ENCODE peak calls at places on chromosome 17, in ten cellular contexts. E is tibial nerve, Y is natural killer cell, A is H1, B is lung, N is breast epithelium, P is right lobe of liver, U is neural progenitor cell, R is epithelial cell of esophagus, T is hepatocyte. D is an unnamed sample.

GRCh38 chr17:78127888-78128615 is 503 bp downstream of the TMC6 start:
- DNase-seq in A (no peak), E (no peak), Y (no peak), N (no peak), P (no peak), T (peak; percentile 72), R (peak; percentile 59), B (no peak), U (peak; percentile 76), D (peak; percentile 87)

GRCh38 chr17:11622468-11622867 is 24.2 kb downstream of the DNAH9 start:
- DNase-seq in P (no peak), E (no peak), T (no peak), N (no peak), Y (no peak), A (no peak), R (no peak), B (no peak), U (no peak), D (no peak)

GRCh38 chr17:79220201-79220714 is 145.6 kb downstream of the ENGASE start:
- DNase-seq in B (no peak), T (no peak), N (no peak), E (no peak), U (peak; percentile 48), R (no peak), A (no peak), P (no peak), Y (no peak), D (no peak)

GRCh38 chr17:47208744-47209488 is at the start of gene MYL4:
- DNase-seq in E (no peak), P (no peak), B (no peak), U (peak; percentile 47), A (no peak), N (no peak), R (no peak), Y (no peak), T (no peak), D (no peak)

GRCh38 chr17:64384253-64385186 is 6.1 kb downstream of the PECAM1 start:
- DNase-seq in P (no peak), T (no peak), Y (peak; percentile 45), U (no peak), B (no peak), A (no peak), E (no peak), N (no peak), R (no peak), D (no peak)

GRCh38 chr17:27540300-27541105 is 84.3 kb downstream of the KSR1 start:
- DNase-seq in Y (no peak), R (peak; percentile 35), N (peak; percentile 62), T (peak; percentile 86), E (peak; percentile 49), A (no peak), B (peak; percentile 93), P (peak; percentile 87), U (no peak), D (peak; percentile 98)

GRCh38 chr17:206941-207560 is 25.6 kb upstream of the DOC2B start:
- DNase-seq in E (no peak), N (no peak), B (no peak), U (no peak), Y (no peak), R (no peak), A (no peak), T (no peak), P (no peak), D (peak; percentile 31)

GRCh38 chr17:41494524-41494923 is 4.8 kb upstream of the KRT36 start:
- DNase-seq in E (no peak), T (no peak), B (no peak), N (no peak), A (no peak), R (peak; percentile 67), U (no peak), Y (no peak), P (no peak), D (no peak)

GRCh38 chr17:75499313-75500022 is 15.9 kb downstream of the CASKIN2 start:
- DNase-seq in R (no peak), N (no peak), T (no peak), Y (no peak), U (no peak), P (no peak), E (no peak), A (no peak), B (no peak), D (no peak)

GRCh38 chr17:77881545-77881944 is 77.0 kb upstream of the TNRC6C start:
- DNase-seq in P (peak; percentile 64), E (peak; percentile 54), Y (peak; percentile 85), U (no peak), B (peak; percentile 82), R (no peak), N (no peak), T (peak; percentile 46), A (no peak), D (no peak)

GRCh38 chr17:71764507-71764906 is 356.3 kb upstream of the SOX9 start:
- DNase-seq in T (peak; percentile 33), R (peak; percentile 41), B (no peak), E (no peak), N (no peak), U (peak; percentile 74), A (peak; percentile 63), Y (no peak), P (no peak), D (no peak)

GRCh38 chr17:39555368-39555767 is 52.4 kb downstream of the NEUROD2 start:
- DNase-seq in N (no peak), Y (no peak), T (no peak), B (no peak), U (no peak), A (no peak), R (no peak), E (no peak), P (no peak), D (no peak)

DNA sequence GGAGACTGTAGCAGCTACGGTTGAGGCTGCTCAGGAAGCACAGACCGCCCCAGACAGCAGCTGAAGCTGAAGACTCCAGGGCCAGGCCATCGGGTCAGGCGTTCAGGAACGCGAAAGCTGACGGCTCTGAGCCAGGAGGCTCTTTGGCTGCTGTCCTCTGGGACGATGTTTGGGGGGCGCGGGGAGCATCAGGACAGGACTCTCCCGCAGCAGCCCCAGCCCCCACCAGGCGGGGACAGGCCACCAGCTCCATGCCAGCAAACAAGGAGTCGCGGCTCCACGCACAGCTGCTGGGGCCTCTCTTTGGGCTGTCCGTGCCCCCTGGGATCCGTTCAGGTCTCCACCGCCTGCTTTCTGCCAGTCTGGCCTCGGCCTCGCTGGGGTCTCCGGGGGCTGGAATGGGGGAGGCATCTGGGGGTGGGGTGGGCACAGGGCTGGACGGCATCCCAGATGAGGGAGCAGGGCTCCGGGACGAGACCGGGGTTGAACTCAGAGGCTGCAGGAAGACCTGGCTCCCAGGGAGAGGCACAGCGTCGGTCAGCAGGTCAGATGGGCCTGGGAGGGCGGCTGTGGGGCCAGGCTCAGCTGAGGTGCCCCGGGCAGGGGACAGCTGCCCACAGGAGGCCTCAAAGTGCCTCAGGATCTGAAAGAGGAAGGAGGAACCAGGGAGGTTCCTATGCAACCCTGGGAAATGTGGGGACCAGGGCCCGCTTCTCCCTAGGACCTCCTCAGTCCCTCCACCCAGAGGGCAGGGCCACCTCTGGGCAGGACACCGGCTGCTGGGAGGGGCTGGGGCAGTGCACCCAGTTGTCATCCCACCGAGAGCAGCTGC is 6.3 kb upstream of the CEP131 start:
- DNase-seq in T (no peak), E (no peak), N (no peak), B (no peak), P (no peak), R (no peak), A (no peak), Y (no peak), U (no peak), D (peak; percentile 72)
- TF ChIP-seq CTCF in T (no peak), E (no peak), N (no peak), B (no peak), P (no peak), R (no peak), A (no peak), Y (no peak), U (no peak), D (no peak)

DNA sequence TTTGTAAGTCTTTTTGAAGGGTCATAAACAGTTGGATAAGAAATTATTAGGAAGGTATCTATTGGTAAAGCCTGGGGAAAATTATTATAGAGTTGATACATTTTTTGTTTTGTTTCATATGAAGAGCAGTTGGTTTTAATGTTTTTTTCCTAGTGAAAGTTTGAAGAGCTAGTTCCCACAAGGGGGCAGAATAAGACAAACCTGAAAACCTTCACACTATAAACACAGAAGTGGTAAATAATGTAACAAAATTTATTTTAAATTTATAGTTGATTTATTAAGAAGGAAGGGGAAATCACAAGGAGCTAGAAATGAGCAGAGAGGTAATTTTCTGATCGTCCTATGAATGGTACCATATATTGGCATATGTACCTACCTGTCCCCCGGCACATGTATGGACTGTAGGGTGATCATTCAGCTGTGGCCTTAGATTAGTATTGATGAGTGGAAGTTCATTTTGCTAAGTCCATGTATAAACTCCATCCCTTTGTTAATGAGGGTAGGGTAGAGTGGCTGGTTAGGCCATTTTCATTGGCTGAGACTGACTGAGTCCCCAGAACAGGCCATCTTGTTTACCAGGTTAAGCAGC is 116.3 kb downstream of the TANC2 start:
- DNase-seq in R (peak; percentile 29), N (no peak), U (no peak), T (peak; percentile 17), Y (no peak), P (no peak), B (no peak), E (no peak), A (no peak), D (no peak)
- TF ChIP-seq CTCF in R (peak; percentile 44), N (peak; percentile 27), U (peak; percentile 56), T (peak; percentile 61), Y (no peak), P (peak; percentile 37), B (no peak), E (peak; percentile 29), A (peak; percentile 15), D (peak; percentile 12)

DNA sequence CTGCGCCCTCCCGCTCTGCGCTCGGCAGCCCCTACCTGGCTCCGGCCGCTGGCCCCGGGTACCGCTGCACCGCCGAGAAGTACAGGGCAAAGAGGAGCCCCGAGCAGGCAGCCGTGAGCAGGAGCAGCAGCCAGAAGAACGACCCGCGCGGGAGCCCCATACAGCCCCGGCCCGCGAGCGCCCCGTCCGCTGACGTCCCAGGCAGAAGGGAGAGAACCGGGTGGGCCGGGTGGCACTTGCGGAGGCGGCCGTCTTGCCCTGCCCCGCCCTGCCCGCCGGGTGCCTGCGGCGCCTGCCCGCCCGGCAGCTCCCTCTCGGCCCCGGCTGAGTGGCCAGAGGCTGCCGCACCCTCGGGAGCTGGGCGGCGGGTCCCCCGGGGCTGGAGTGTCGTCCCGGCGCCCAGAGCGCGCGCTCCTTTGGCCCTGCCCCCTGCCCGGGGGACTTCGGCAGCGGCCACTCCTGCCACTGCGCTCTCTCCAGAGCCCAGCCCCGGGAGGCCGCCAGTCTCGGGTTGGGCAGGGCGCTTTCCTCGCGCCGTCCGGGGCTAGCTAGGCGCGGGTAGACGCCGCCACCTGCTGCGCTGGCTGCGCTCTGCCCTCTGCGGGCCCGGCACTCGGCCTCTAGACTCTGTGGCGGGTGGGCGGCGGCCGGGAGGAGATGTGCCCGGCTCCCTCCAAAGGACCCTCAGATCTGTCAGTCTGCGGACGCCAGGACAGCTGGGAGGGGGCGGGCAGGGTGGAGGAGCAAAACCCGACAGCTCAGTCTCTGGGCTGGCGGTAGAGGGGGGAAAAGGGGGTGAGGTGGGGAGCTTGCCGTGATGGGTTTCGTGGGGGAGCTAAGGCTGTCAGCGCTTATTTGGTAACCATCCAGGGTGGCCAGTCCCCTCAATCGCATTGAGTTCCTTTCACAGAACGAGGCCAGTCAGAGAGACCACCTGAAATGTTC is at the start of gene ST6GALNAC2:
- DNase-seq in P (peak; percentile 83), R (peak; percentile 84), Y (peak; percentile 23), B (peak; percentile 82), T (peak; percentile 83), N (peak; percentile 81), E (peak; percentile 32), U (peak; percentile 70), A (peak; percentile 67), D (peak; percentile 76)
- TF ChIP-seq CTCF in P (peak; percentile 45), R (peak; percentile 22), Y (no peak), B (peak; percentile 29), T (peak; percentile 42), N (peak; percentile 73), E (peak; percentile 25), U (no peak), A (no peak), D (no peak)

GRCh38 chr17:60163108-60163784 is 13.5 kb downstream of the CA4 start:
- DNase-seq in E (no peak), T (peak; percentile 8), R (no peak), B (no peak), A (peak; percentile 59), U (peak; percentile 66), Y (no peak), P (no peak), N (no peak), D (no peak)
- TF ChIP-seq CTCF in E (no peak), T (no peak), R (no peak), B (no peak), A (peak; percentile 19), U (peak; percentile 33), Y (no peak), P (no peak), N (no peak), D (no peak)